ENCODE peak calls at places on chromosome 11, in four cellular contexts. One of them, this sample, is unnamed.

GRCh38 chr11:112963368-112963955 is 2.2 kb downstream of the NCAM1 start:
- DNase-seq in brain microvascular endothelial cell: no peak
- DNase-seq in gastrocnemius medialis: no peak
- DNase-seq in HCT116: no peak
- DNase-seq in this sample: no peak

GRCh38 chr11:33634291-33634834 is 66.3 kb downstream of the C11orf91 start:
- DNase-seq in brain microvascular endothelial cell: peak
- DNase-seq in gastrocnemius medialis: no peak
- DNase-seq in HCT116: peak
- DNase-seq in this sample: no peak

GRCh38 chr11:38411149-38411548 is 1813.1 kb upstream of the RAG2 start:
- DNase-seq in brain microvascular endothelial cell: no peak
- DNase-seq in gastrocnemius medialis: no peak
- DNase-seq in HCT116: no peak
- DNase-seq in this sample: no peak

GRCh38 chr11:124315052-124315451 is 1.3 kb upstream of the OR8D1 start:
- DNase-seq in brain microvascular endothelial cell: no peak
- DNase-seq in gastrocnemius medialis: no peak
- DNase-seq in HCT116: no peak
- DNase-seq in this sample: no peak

GRCh38 chr11:80758787-80759186 is 1318.0 kb upstream of the TENM4 start:
- DNase-seq in brain microvascular endothelial cell: no peak
- DNase-seq in gastrocnemius medialis: no peak
- DNase-seq in HCT116: no peak
- DNase-seq in this sample: no peak

GRCh38 chr11:75233688-75234295 is 6.8 kb upstream of the TPBGL start:
- DNase-seq in brain microvascular endothelial cell: peak
- DNase-seq in gastrocnemius medialis: no peak
- DNase-seq in HCT116: no peak
- DNase-seq in this sample: no peak

GRCh38 chr11:5345831-5346230 is 2.5 kb upstream of the OR51B5 start:
- DNase-seq in brain microvascular endothelial cell: peak
- DNase-seq in gastrocnemius medialis: no peak
- DNase-seq in HCT116: no peak
- DNase-seq in this sample: no peak

GRCh38 chr11:75598264-75598663 is 36.2 kb downstream of the SERPINH1 start:
- DNase-seq in brain microvascular endothelial cell: no peak
- DNase-seq in gastrocnemius medialis: no peak
- DNase-seq in HCT116: no peak
- DNase-seq in this sample: no peak

GRCh38 chr11:128367573-128367972 is 219.8 kb downstream of the ETS1 start:
- DNase-seq in brain microvascular endothelial cell: no peak
- DNase-seq in gastrocnemius medialis: no peak
- DNase-seq in HCT116: no peak
- DNase-seq in this sample: no peak

GRCh38 chr11:57310630-57311086 is 14.1 kb downstream of the TNKS1BP1 start:
- DNase-seq in brain microvascular endothelial cell: no peak
- DNase-seq in gastrocnemius medialis: peak
- DNase-seq in HCT116: no peak
- DNase-seq in this sample: no peak

GRCh38 chr11:64314805-64315561 is 2.4 kb downstream of the TRMT112 start:
- DNase-seq in brain microvascular endothelial cell: no peak
- DNase-seq in gastrocnemius medialis: no peak
- DNase-seq in HCT116: no peak
- DNase-seq in this sample: no peak

GRCh38 chr11:66979336-66979980 is 4.4 kb downstream of the C11orf86 start:
- DNase-seq in brain microvascular endothelial cell: no peak
- DNase-seq in gastrocnemius medialis: no peak
- DNase-seq in HCT116: no peak
- DNase-seq in this sample: no peak

GRCh38 chr11:117725048-117725734 is 71.8 kb downstream of the DSCAML1 start:
- DNase-seq in brain microvascular endothelial cell: no peak
- DNase-seq in gastrocnemius medialis: no peak
- DNase-seq in HCT116: no peak
- DNase-seq in this sample: no peak

GRCh38 chr11:3994030-3994640 is 100.5 kb upstream of the RRM1 start:
- DNase-seq in brain microvascular endothelial cell: no peak
- DNase-seq in gastrocnemius medialis: no peak
- DNase-seq in HCT116: no peak
- DNase-seq in this sample: no peak

GRCh38 chr11:115874843-115875242 is 370.6 kb upstream of the CADM1 start:
- DNase-seq in brain microvascular endothelial cell: no peak
- DNase-seq in gastrocnemius medialis: no peak
- DNase-seq in HCT116: no peak
- DNase-seq in this sample: no peak

GRCh38 chr11:70655816-70656215 is 257.5 kb downstream of the CTTN start:
- DNase-seq in brain microvascular endothelial cell: no peak
- DNase-seq in gastrocnemius medialis: no peak
- DNase-seq in HCT116: no peak
- DNase-seq in this sample: no peak

GRCh38 chr11:5992604-5993251 is 5.9 kb upstream of the OR52L1 start:
- DNase-seq in brain microvascular endothelial cell: peak
- DNase-seq in gastrocnemius medialis: no peak
- DNase-seq in HCT116: peak
- DNase-seq in this sample: no peak

GRCh38 chr11:112769170-112769569 is 192.1 kb upstream of the NCAM1 start:
- DNase-seq in brain microvascular endothelial cell: no peak
- DNase-seq in gastrocnemius medialis: no peak
- DNase-seq in HCT116: no peak
- DNase-seq in this sample: no peak

GRCh38 chr11:73348838-73349237 is 27.4 kb upstream of the RELT start:
- DNase-seq in brain microvascular endothelial cell: no peak
- DNase-seq in gastrocnemius medialis: no peak
- DNase-seq in HCT116: no peak
- DNase-seq in this sample: no peak

GRCh38 chr11:119910650-119911049 is 181.7 kb upstream of the NECTIN1 start:
- DNase-seq in brain microvascular endothelial cell: no peak
- DNase-seq in gastrocnemius medialis: no peak
- DNase-seq in HCT116: no peak
- DNase-seq in this sample: no peak

GRCh38 chr11:2213384-2213842 is 41.8 kb upstream of the TH start:
- DNase-seq in brain microvascular endothelial cell: no peak
- DNase-seq in gastrocnemius medialis: no peak
- DNase-seq in HCT116: no peak
- DNase-seq in this sample: no peak

GRCh38 chr11:118448294-118448693 is 12.0 kb downstream of the KMT2A start:
- DNase-seq in brain microvascular endothelial cell: no peak
- DNase-seq in gastrocnemius medialis: no peak
- DNase-seq in HCT116: no peak
- DNase-seq in this sample: no peak

GRCh38 chr11:115990004-115990447 is 485.8 kb upstream of the CADM1 start:
- DNase-seq in brain microvascular endothelial cell: no peak
- DNase-seq in gastrocnemius medialis: no peak
- DNase-seq in HCT116: no peak
- DNase-seq in this sample: no peak

GRCh38 chr11:69479591-69480271 is 1.7 kb upstream of the LINC01488 start:
- DNase-seq in brain microvascular endothelial cell: no peak
- DNase-seq in gastrocnemius medialis: no peak
- DNase-seq in HCT116: no peak
- DNase-seq in this sample: no peak

GRCh38 chr11:8567597-8568198 is 26.3 kb downstream of the STK33 start:
- DNase-seq in brain microvascular endothelial cell: no peak
- DNase-seq in gastrocnemius medialis: no peak
- DNase-seq in HCT116: no peak
- DNase-seq in this sample: no peak

GRCh38 chr11:8561461-8561860 is 32.6 kb downstream of the STK33 start:
- DNase-seq in brain microvascular endothelial cell: no peak
- DNase-seq in gastrocnemius medialis: no peak
- DNase-seq in HCT116: no peak
- DNase-seq in this sample: no peak

GRCh38 chr11:8566613-8567210 is 27.3 kb downstream of the STK33 start:
- DNase-seq in brain microvascular endothelial cell: peak
- DNase-seq in gastrocnemius medialis: no peak
- DNase-seq in HCT116: peak
- DNase-seq in this sample: no peak

GRCh38 chr11:8564526-8564925 is 29.5 kb downstream of the STK33 start:
- DNase-seq in brain microvascular endothelial cell: no peak
- DNase-seq in gastrocnemius medialis: no peak
- DNase-seq in HCT116: no peak
- DNase-seq in this sample: no peak
- TF ChIP-seq CTCF in brain microvascular endothelial cell: no peak
- TF ChIP-seq CTCF in gastrocnemius medialis: no peak
- TF ChIP-seq CTCF in HCT116: no peak
- TF ChIP-seq CTCF in this sample: no peak

GRCh38 chr11:109423860-109424190 is 1.8 kb downstream of the C11orf87 start:
- DNase-seq in brain microvascular endothelial cell: no peak
- DNase-seq in gastrocnemius medialis: no peak
- DNase-seq in HCT116: no peak
- DNase-seq in this sample: no peak

GRCh38 chr11:109425554-109425953 is 3.6 kb downstream of the C11orf87 start:
- DNase-seq in brain microvascular endothelial cell: no peak
- DNase-seq in gastrocnemius medialis: no peak
- DNase-seq in HCT116: no peak
- DNase-seq in this sample: no peak

GRCh38 chr11:109423114-109423859 is 1.3 kb downstream of the C11orf87 start:
- DNase-seq in brain microvascular endothelial cell: peak
- DNase-seq in gastrocnemius medialis: no peak
- DNase-seq in HCT116: no peak
- DNase-seq in this sample: no peak

GRCh38 chr11:109424893-109425292 is 2.9 kb downstream of the C11orf87 start:
- DNase-seq in brain microvascular endothelial cell: no peak
- DNase-seq in gastrocnemius medialis: no peak
- DNase-seq in HCT116: no peak
- DNase-seq in this sample: no peak

GRCh38 chr11:109426442-109426841 is 4.5 kb downstream of the C11orf87 start:
- DNase-seq in brain microvascular endothelial cell: no peak
- DNase-seq in gastrocnemius medialis: no peak
- DNase-seq in HCT116: no peak
- DNase-seq in this sample: no peak
- TF ChIP-seq CTCF in brain microvascular endothelial cell: peak
- TF ChIP-seq CTCF in gastrocnemius medialis: no peak
- TF ChIP-seq CTCF in HCT116: peak
- TF ChIP-seq CTCF in this sample: peak

GRCh38 chr11:9710852-9711251 is 47.0 kb downstream of the SWAP70 start:
- DNase-seq in brain microvascular endothelial cell: no peak
- DNase-seq in gastrocnemius medialis: no peak
- DNase-seq in HCT116: no peak
- DNase-seq in this sample: no peak

GRCh38 chr11:9708544-9708943 is 44.7 kb downstream of the SWAP70 start:
- DNase-seq in brain microvascular endothelial cell: no peak
- DNase-seq in gastrocnemius medialis: no peak
- DNase-seq in HCT116: no peak
- DNase-seq in this sample: no peak

GRCh38 chr11:9710223-9710622 is 46.3 kb downstream of the SWAP70 start:
- DNase-seq in brain microvascular endothelial cell: no peak
- DNase-seq in gastrocnemius medialis: no peak
- DNase-seq in HCT116: no peak
- DNase-seq in this sample: no peak

GRCh38 chr11:9714540-9714939 is 50.7 kb downstream of the SWAP70 start:
- DNase-seq in brain microvascular endothelial cell: no peak
- DNase-seq in gastrocnemius medialis: no peak
- DNase-seq in HCT116: no peak
- DNase-seq in this sample: no peak

GRCh38 chr11:9711454-9712307 is 47.8 kb downstream of the SWAP70 start:
- DNase-seq in brain microvascular endothelial cell: no peak
- DNase-seq in gastrocnemius medialis: no peak
- DNase-seq in HCT116: no peak
- DNase-seq in this sample: no peak
- TF ChIP-seq CTCF in brain microvascular endothelial cell: no peak
- TF ChIP-seq CTCF in gastrocnemius medialis: no peak
- TF ChIP-seq CTCF in HCT116: no peak
- TF ChIP-seq CTCF in this sample: no peak

GRCh38 chr11:17478064-17478463 is 1.4 kb upstream of the ABCC8 start:
- DNase-seq in brain microvascular endothelial cell: no peak
- DNase-seq in gastrocnemius medialis: no peak
- DNase-seq in HCT116: no peak
- DNase-seq in this sample: no peak

GRCh38 chr11:17477361-17477760 is 716 bp upstream of the ABCC8 start:
- DNase-seq in brain microvascular endothelial cell: no peak
- DNase-seq in gastrocnemius medialis: no peak
- DNase-seq in HCT116: no peak
- DNase-seq in this sample: no peak

GRCh38 chr11:17477084-17477333 is 364 bp upstream of the ABCC8 start:
- DNase-seq in brain microvascular endothelial cell: no peak
- DNase-seq in gastrocnemius medialis: no peak
- DNase-seq in HCT116: no peak
- DNase-seq in this sample: no peak

GRCh38 chr11:17481905-17482304 is 5.3 kb upstream of the ABCC8 start:
- DNase-seq in brain microvascular endothelial cell: no peak
- DNase-seq in gastrocnemius medialis: no peak
- DNase-seq in HCT116: no peak
- DNase-seq in this sample: no peak

GRCh38 chr11:17479284-17480214 is 2.9 kb upstream of the ABCC8 start:
- DNase-seq in brain microvascular endothelial cell: no peak
- DNase-seq in gastrocnemius medialis: no peak
- DNase-seq in HCT116: peak
- DNase-seq in this sample: no peak
- TF ChIP-seq CTCF in brain microvascular endothelial cell: no peak
- TF ChIP-seq CTCF in gastrocnemius medialis: no peak
- TF ChIP-seq CTCF in HCT116: no peak
- TF ChIP-seq CTCF in this sample: no peak

GRCh38 chr11:126817096-126817495 is 183.5 kb downstream of the KIRREL3 start:
- DNase-seq in brain microvascular endothelial cell: no peak
- DNase-seq in gastrocnemius medialis: no peak
- DNase-seq in HCT116: no peak
- DNase-seq in this sample: no peak
- TF ChIP-seq CTCF in brain microvascular endothelial cell: no peak
- TF ChIP-seq CTCF in gastrocnemius medialis: no peak
- TF ChIP-seq CTCF in HCT116: no peak
- TF ChIP-seq CTCF in this sample: no peak

GRCh38 chr11:45578286-45578685 is 87.1 kb downstream of the CHST1 start:
- DNase-seq in brain microvascular endothelial cell: no peak
- DNase-seq in gastrocnemius medialis: no peak
- DNase-seq in HCT116: no peak
- DNase-seq in this sample: no peak

GRCh38 chr11:45577755-45578154 is 87.7 kb downstream of the CHST1 start:
- DNase-seq in brain microvascular endothelial cell: no peak
- DNase-seq in gastrocnemius medialis: no peak
- DNase-seq in HCT116: no peak
- DNase-seq in this sample: no peak

GRCh38 chr11:45576461-45577215 is 88.8 kb downstream of the CHST1 start:
- DNase-seq in brain microvascular endothelial cell: no peak
- DNase-seq in gastrocnemius medialis: no peak
- DNase-seq in HCT116: no peak
- DNase-seq in this sample: no peak

GRCh38 chr11:45583981-45584380 is 81.4 kb downstream of the CHST1 start:
- DNase-seq in brain microvascular endothelial cell: no peak
- DNase-seq in gastrocnemius medialis: no peak
- DNase-seq in HCT116: no peak
- DNase-seq in this sample: no peak

GRCh38 chr11:45580399-45580798 is 85.0 kb downstream of the CHST1 start:
- DNase-seq in brain microvascular endothelial cell: peak
- DNase-seq in gastrocnemius medialis: no peak
- DNase-seq in HCT116: no peak
- DNase-seq in this sample: no peak
- TF ChIP-seq CTCF in brain microvascular endothelial cell: no peak
- TF ChIP-seq CTCF in gastrocnemius medialis: no peak
- TF ChIP-seq CTCF in HCT116: no peak
- TF ChIP-seq CTCF in this sample: no peak

This sample was measured in AG04449.